ENCODE peak calls at places on chromosomes 11 and 22, in ten cellular contexts. R, J, V, B, W, C, P, N, D and S are unnamed samples.

GRCh38 chr22:22897036-22897435 is 9.4 kb downstream of the IGLL5 start:
- DNase-seq in V (no peak), C (no peak), D (no peak), B (no peak), J (no peak), R (no peak), W (no peak), N (no peak), P (no peak), S (no peak)

GRCh38 chr11:117223741-117224685 is 7.9 kb downstream of the PCSK7 start:
- DNase-seq in N (no peak), J (no peak), B (no peak), P (no peak), W (no peak), C (no peak), D (no peak), V (no peak), R (no peak), S (no peak)

GRCh38 chr11:115544422-115544821 is 40.2 kb upstream of the CADM1 start:
- DNase-seq in B (no peak), J (no peak), C (no peak), N (no peak), D (no peak), R (no peak), V (no peak), W (peak; percentile 36), P (no peak), S (no peak)

GRCh38 chr22:47645450-47645914 is 883.0 kb downstream of the TBC1D22A start:
- DNase-seq in P (no peak), V (no peak), R (no peak), N (no peak), W (no peak), C (no peak), B (no peak), D (peak; percentile 13), J (no peak), S (no peak)

GRCh38 chr22:23216331-23217170 is 36.2 kb downstream of the BCR start:
- DNase-seq in P (peak; percentile 38), C (no peak), W (no peak), V (peak; percentile 92), B (no peak), R (no peak), D (no peak), N (no peak), J (no peak), S (no peak)

GRCh38 chr11:77151804-77152513 is 23.9 kb downstream of the MYO7A start:
- DNase-seq in R (no peak), V (no peak), W (no peak), C (no peak), D (no peak), B (peak; percentile 30), P (peak; percentile 33), J (peak; percentile 9), N (no peak), S (no peak)

GRCh38 chr22:23325183-23325582 is 144.9 kb downstream of the BCR start:
- DNase-seq in W (no peak), P (no peak), V (no peak), B (no peak), J (no peak), D (no peak), C (no peak), N (no peak), R (no peak), S (no peak)

GRCh38 chr22:46515208-46516111 is 22.0 kb downstream of the CELSR1 start:
- DNase-seq in B (no peak), D (no peak), J (no peak), C (no peak), P (no peak), V (no peak), R (no peak), N (no peak), W (peak; percentile 18), S (no peak)

GRCh38 chr11:69024509-69024908 is 11.5 kb upstream of the MRGPRF start:
- DNase-seq in B (no peak), P (no peak), D (no peak), C (no peak), V (no peak), N (no peak), J (no peak), W (no peak), R (no peak), S (no peak)

DNA sequence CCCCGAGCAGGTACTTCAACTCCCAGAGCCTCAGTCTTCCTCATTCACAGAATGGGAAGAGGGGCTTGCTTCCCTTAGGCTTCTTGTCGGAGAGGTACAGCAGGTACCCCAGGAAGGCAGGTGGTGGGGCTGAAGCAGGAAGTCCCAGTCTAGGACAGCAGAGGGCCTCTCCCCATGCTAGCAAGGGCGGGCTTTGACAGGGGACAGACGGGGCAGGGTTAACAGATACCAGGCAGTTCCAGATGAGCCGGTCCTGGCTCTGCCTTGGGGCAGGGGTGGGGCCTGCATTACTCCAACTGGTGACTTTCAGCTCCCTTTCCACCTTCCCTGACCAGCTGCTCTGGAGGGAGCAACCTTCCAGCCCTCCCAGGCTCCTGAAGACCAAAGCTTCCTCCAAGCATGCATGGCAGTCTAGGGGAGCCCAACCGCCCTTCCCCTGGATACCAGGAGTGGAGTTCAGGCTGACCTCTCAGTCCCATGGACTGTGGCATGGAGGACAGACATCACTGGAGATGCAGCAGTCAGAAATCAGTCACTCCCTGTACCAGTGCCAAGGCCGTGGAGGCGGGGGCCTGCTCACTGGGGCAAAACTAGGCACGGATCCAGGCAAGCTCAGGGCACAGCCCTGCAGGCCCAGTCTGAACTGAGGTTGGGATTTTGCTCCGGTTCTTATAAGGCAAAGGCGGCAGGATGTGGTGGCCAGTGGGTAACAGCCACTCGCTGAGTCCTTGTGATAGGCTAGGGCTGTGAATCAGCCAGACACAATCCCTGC is 60.5 kb downstream of the NAT10 start:
- DNase-seq in B (peak; percentile 50), D (peak; percentile 81), J (no peak), N (peak; percentile 27), P (no peak), R (no peak), V (no peak), C (no peak), W (no peak), S (no peak)
- TF ChIP-seq CTCF in B (no peak), D (peak; percentile 46), J (no peak), N (no peak), P (no peak), R (no peak), V (no peak), C (no peak), W (no peak), S (no peak)

GRCh38 chr22:19756288-19757128 is 4.1 kb upstream of the TBX1 start:
- DNase-seq in N (no peak), W (peak; percentile 79), P (no peak), J (no peak), D (peak; percentile 66), V (peak; percentile 35), B (peak; percentile 48), R (no peak), C (no peak), S (no peak)
- TF ChIP-seq CTCF in N (peak; percentile 47), W (peak; percentile 46), P (no peak), J (peak; percentile 38), D (peak; percentile 65), V (peak; percentile 84), B (peak; percentile 39), R (peak; percentile 55), C (peak; percentile 37), S (peak; percentile 57)

GRCh38 chr11:17473071-17473744 is 3.4 kb downstream of the ABCC8 start:
- DNase-seq in J (no peak), C (peak; percentile 66), P (no peak), W (peak; percentile 50), N (no peak), B (peak; percentile 26), D (peak; percentile 56), R (no peak), V (peak; percentile 68), S (peak; percentile 53)
- TF ChIP-seq CTCF in J (no peak), C (no peak), P (no peak), W (no peak), N (no peak), B (peak; percentile 23), D (peak; percentile 61), R (no peak), V (peak; percentile 28), S (peak; percentile 55)

DNA sequence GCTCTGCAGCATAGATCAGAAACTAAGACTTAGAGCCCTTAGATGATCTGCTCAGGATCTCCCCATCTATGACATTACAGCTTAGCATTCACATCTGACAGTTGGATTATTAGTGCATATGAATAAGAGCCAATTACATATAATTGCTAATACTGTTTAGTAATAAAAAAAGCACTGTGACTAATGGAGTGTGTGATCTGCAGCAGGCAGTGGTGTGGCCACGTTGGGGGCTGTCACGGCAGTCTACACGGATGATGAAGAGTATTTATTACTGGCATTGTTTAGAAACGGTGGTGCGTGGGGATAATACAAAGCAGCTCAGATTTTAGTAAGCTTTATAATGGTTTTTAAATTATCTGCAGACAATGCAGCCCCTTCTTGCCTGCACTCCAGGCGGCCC is 93.5 kb upstream of the TIMP3 start:
- DNase-seq in V (no peak), B (peak; percentile 69), W (no peak), P (no peak), J (peak; percentile 47), N (no peak), C (no peak), D (no peak), R (no peak), S (no peak)
- TF ChIP-seq CTCF in V (no peak), B (no peak), W (no peak), P (no peak), J (no peak), N (no peak), C (no peak), D (no peak), R (no peak), S (no peak)

GRCh38 chr11:65432686-65433582 is 10.3 kb downstream of the NEAT1 start:
- DNase-seq in P (no peak), B (peak; percentile 49), C (no peak), R (no peak), N (no peak), W (no peak), D (peak; percentile 62), J (peak; percentile 66), V (no peak), S (no peak)
- TF ChIP-seq CTCF in P (peak; percentile 51), B (no peak), C (no peak), R (peak; percentile 38), N (peak; percentile 32), W (peak; percentile 23), D (peak; percentile 62), J (peak; percentile 33), V (peak; percentile 43), S (peak; percentile 41)

GRCh38 chr22:29332886-29333496 is 17.5 kb upstream of the RASL10A start:
- DNase-seq in C (no peak), B (no peak), V (no peak), J (no peak), N (no peak), P (no peak), R (no peak), D (no peak), W (no peak), S (no peak)
- TF ChIP-seq CTCF in C (no peak), B (no peak), V (no peak), J (no peak), N (no peak), P (no peak), R (no peak), D (no peak), W (no peak), S (no peak)

DNA sequence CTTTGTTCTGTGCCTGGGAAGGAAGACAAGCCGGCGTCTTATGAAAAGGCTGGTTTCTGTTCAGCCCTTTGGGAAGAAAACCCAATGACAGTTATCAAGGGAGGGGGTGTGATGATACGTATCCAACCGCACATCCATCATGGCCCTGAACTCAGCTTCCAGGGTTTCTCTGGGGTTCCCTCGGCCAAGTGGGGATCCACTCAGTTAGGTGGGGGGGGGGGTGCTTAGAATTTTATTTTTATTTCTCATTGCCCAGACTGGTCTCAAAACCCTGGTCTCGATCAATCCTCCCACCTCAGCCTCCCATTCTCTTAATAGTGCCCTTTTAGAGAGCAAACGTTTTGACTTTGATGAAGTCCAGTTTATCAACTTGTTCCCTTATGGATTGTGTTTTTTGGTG is 25.7 kb downstream of the KCNQ1 start:
- DNase-seq in P (no peak), B (no peak), N (no peak), R (no peak), V (no peak), D (no peak), W (no peak), C (no peak), J (no peak), S (no peak)
- TF ChIP-seq CTCF in P (no peak), B (no peak), N (no peak), R (no peak), V (no peak), D (no peak), W (no peak), C (no peak), J (no peak), S (no peak)